ENCODE peak calls at places on chromosomes 4 and X, in eight cellular contexts. T, J, I, A, X, Q, O and F are unnamed samples.

GRCh38 chr4:17189322-17189721 is 290.9 kb upstream of the LDB2 start:
- ATAC-seq in T (no peak), O (no peak), I (no peak), A (no peak), X (peak), Q (no peak), J (no peak), F (peak)

GRCh38 chr4:98383431-98384106 is 122.4 kb downstream of the RAP1GDS1 start:
- ATAC-seq in T (no peak), Q (no peak), I (no peak), A (no peak), O (peak), J (no peak), X (no peak), F (no peak)

GRCh38 chr4:25330905-25331816 is 18.6 kb downstream of the ZCCHC4 start:
- ATAC-seq in A (no peak), X (peak), O (peak), Q (no peak), I (peak), T (peak), J (no peak), F (no peak)

GRCh38 chr4:140092094-140092820 is 61.7 kb downstream of the MAML3 start:
- ATAC-seq in A (peak), O (no peak), J (peak), Q (peak), T (peak), X (peak), I (no peak), F (peak)

GRCh38 chrX:101383679-101384078 is 2.3 kb downstream of the BTK start:
- ATAC-seq in X (no peak), Q (no peak), A (no peak), J (no peak), I (no peak), T (no peak), O (peak), F (no peak)

GRCh38 chr4:57093816-57094481 is 16.2 kb downstream of the IGFBP7 start:
- ATAC-seq in O (no peak), A (no peak), Q (no peak), I (no peak), X (peak), J (no peak), T (no peak), F (peak)

GRCh38 chr4:79673321-79673720 is 265.3 kb upstream of the GK2 start:
- ATAC-seq in A (no peak), Q (no peak), T (no peak), X (no peak), J (no peak), I (no peak), O (no peak), F (no peak)

GRCh38 chr4:71229477-71230257 is 109.2 kb upstream of the SLC4A4 start:
- ATAC-seq in T (no peak), I (peak), A (peak), X (peak), O (peak), Q (peak), J (peak), F (no peak)

GRCh38 chrX:50100188-50100587 is 100.6 kb downstream of the AKAP4 start:
- ATAC-seq in Q (peak), I (peak), O (peak), T (no peak), J (peak), X (no peak), A (peak), F (no peak)

GRCh38 chr4:173418636-173419035 is 19.7 kb upstream of the SCRG1 start:
- ATAC-seq in X (no peak), I (no peak), T (no peak), A (no peak), J (no peak), Q (no peak), O (no peak), F (no peak)

GRCh38 chr4:87506974-87507701 is 22.0 kb downstream of the SPARCL1 start:
- ATAC-seq in A (no peak), I (no peak), X (peak), J (no peak), O (no peak), Q (no peak), T (no peak), F (peak)

DNA sequence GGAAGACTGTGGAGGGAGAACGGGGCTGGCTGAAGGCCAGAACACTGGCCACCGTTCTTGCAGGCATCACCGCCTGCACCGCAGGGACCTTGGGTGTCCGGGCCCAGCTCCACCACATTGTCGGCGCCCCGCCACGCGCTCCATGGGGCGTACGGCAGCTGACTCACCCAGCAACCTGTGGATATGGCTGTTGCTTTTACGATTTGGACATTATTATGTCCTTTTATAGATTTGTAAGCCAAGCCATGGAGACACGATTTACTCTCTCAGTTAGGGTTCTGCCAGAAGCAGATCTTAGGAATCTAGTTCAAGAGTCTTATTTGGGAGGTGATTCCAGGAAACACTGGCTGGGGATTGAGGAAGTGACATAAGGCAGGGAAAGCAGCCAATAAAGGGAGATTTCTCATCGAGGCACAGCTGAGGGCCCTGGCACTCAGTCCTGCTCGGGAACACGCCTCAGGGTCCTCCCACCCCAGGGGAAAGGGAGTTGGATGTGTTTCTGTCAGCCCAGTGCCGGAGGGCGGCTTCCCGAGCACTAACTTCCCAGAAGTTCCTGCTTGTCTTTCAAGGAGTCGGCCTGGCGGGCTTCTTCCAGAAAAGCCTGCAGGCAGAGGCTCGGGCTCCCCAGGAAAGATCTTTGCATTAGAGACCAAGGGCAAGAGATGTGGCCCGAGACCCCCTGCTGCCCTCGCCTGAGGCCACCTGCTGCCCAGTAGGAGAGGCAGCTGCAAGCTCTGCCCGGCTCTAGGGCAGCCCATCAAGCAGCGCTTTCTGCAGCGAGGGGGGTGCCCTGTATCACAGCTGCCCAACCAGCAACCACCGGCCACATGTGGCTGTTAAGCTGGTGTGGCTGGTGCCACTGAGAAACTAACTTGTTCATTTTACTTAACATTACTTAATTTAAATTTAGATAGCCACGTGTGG is 52.9 kb downstream of the CRMP1 start:
- ATAC-seq in I (no peak), A (no peak), T (no peak), J (no peak), Q (no peak), X (peak), O (no peak), F (peak)
- TF ChIP-seq POLR2AphosphoS5 in I (no peak), A (no peak), T (no peak), J (no peak), Q (no peak), X (no peak), O (no peak), F (peak)

GRCh38 chr4:143382539-143382938 is 45.9 kb downstream of the GAB1 start:
- ATAC-seq in Q (no peak), X (no peak), O (peak), J (peak), A (no peak), T (no peak), I (no peak), F (no peak)
- H3K27ac ChIP-seq in Q (no peak), X (peak), O (no peak), J (peak), A (no peak), T (no peak), I (no peak), F (peak)

DNA sequence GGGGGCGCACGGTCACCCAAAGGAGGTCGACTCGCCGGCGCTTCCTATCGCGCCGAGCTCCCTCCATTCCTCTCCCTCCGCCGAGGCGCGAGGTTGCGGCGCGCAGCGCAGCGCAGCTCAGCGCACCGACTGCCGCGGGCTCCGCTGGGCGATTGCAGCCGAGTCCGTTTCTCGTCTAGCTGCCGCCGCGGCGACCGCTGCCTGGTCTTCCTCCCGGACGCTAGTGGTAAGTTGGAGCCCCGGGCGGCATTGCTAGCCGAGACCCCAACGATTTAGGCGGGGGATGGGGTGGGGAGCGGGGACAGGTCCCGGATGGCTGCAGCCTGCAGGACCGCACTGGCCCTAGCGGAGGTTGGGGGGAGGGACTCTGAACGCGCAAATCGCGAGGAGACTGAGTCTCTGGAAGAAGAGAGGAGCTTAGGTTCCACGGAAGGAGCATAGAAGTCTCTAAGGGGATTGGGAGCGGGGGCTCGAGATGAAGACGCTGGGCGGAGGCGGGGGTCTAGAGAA is 603 bp downstream of the HTR2C start:
- ATAC-seq in I (no peak), X (no peak), J (no peak), Q (no peak), T (no peak), O (no peak), A (peak), F (no peak)
- H3K4me3 ChIP-seq in I (no peak), X (peak), J (no peak), Q (no peak), T (no peak), O (no peak), A (peak), F (peak)

DNA sequence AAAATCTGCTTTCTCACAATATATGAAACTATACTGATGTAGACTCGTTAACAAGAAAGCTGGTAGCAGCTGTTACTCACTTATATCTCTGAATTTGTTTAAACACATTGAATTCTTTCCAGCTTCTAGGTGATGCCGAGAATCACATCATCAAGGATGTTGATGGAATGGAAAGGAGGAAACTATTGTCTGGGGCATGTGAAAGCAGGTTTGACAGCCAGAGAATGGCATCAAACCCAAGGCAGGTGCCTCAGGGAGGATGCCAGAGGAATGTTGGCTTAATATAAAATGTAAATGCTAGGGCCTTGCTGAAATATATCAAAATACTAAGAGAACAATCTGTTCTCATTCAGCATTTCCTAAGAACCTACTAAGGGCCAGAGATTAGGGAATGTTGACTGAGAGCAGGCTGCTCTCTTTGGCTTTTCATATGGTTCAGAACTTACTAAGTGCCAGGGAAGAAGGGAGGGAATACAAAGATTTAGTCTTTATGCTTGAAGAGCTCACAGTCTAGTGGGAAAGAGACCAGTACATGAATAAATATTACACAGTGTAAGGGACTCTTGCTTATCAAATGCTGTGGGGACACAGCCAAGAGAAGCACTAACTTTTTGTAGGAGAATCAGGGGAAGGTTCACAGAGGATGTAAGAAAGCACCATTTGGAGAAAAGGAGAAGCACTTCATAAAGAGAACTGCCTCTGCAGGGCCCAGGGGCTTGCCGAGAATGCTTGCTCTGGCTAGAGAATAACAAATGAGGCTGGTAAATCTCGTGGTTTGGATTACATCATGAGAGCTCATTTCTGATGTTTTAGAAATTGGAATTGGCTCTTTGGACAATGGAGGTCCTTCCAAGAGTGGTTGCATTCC is 14.7 kb downstream of the SLIT2 start:
- ATAC-seq in X (peak), A (peak), T (no peak), I (no peak), J (no peak), Q (no peak), O (no peak), F (peak)
- TF ChIP-seq POLR2AphosphoS5 in X (no peak), A (no peak), T (no peak), I (no peak), J (no peak), Q (no peak), O (no peak), F (peak)

DNA sequence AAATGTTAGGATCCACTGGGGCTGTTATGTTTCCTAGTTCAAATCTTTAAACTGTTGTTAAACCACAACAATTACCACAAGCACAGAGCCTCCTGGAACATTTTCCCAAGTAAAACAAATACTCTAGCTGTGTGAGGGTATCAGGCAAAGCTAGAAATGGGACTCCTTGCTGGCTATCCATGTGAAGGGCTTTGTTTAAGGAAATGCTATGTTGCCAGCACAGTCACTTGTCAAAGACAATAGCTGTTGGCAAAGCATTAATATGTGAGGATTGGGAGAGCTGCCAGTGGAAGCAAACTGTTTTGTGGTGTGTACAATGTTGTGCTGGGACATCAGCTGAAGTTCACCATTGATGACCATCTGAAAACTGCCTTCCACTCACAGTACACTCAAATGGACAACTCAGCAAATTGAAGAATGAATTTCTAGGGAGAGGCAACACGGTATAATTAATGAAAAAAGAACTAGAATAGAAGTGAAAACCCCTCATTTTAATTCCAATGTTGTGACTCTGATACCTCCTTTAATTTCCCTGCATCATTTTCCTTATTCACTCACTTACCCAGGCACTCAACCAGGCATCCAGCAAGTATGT is 100.8 kb downstream of the ANXA3 start:
- ATAC-seq in T (no peak), Q (no peak), A (no peak), X (no peak), O (no peak), J (no peak), I (no peak), F (peak)
- H3K27ac ChIP-seq in T (no peak), Q (no peak), A (no peak), X (peak), O (no peak), J (no peak), I (no peak), F (peak)

GRCh38 chr4:183118141-183118540 is 19.1 kb downstream of the WWC2 start:
- ATAC-seq in J (no peak), Q (no peak), X (no peak), O (no peak), A (no peak), T (no peak), I (no peak), F (no peak)
- H3K4me3 ChIP-seq in J (no peak), Q (no peak), X (no peak), O (no peak), A (peak), T (no peak), I (no peak), F (no peak)

GRCh38 chr4:101191302-101192098 is 155.8 kb downstream of the PPP3CA start:
- ATAC-seq in T (no peak), I (peak), O (no peak), Q (no peak), X (peak), A (peak), J (no peak), F (peak)
- TF ChIP-seq POLR2AphosphoS5 in T (no peak), I (no peak), O (no peak), Q (no peak), X (peak), A (no peak), J (no peak), F (peak)

DNA sequence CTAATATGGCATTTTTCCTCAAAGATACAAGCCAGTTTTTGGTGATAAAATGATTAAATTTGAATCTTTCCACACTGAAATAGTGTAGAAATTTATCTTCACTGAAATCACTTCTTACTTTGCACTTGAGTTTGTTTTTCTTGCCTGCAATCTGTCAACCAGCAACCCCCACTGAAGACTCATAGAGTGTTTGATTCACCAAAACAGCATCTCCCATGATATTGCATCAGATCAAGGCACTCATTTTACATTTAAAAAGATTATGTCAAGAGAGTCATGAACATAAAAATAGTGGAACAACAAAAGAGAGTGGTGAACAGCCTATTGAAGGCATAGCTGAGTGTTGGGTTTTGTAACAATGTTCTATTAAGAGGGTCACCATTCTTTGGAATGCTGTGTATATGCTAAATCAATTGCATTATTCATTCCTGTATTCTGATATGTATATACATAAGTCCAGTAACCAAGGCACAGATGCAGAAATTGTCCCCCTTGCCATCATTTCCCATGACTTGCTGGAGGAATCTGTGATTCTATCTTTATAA is 1934.9 kb downstream of the ARAP2 start:
- ATAC-seq in X (no peak), T (no peak), A (no peak), Q (no peak), J (no peak), O (no peak), I (no peak), F (no peak)
- H3K27ac ChIP-seq in X (no peak), T (no peak), A (no peak), Q (no peak), J (no peak), O (no peak), I (no peak), F (no peak)